ENCODE peak calls at places on chromosomes 4 and X, in ten cellular contexts. T is naive thymus-derived CD4-positive, alpha-beta T cell; I is upper lobe of right lung; X is lung; G is A549; Q is activated CD8-positive, alpha-beta memory T cell treated with anti-CD3 and anti-CD28 coated beads, Interleukin-2, amount 10 ng/mL, durations not matched to agents 7 days and 5 days; F is CD8-positive, alpha-beta T cell; O is T-cell; S is heart left ventricle; Y is activated CD8-positive, alpha-beta T cell treated with anti-CD3 and anti-CD28 coated beads, Interleukin-2, amount 10 ng/mL, durations not matched to agents 7 days and 5 days. K is an unnamed sample.

GRCh38 chr4:69321153-69321729 is 41.0 kb downstream of the UGT2B28 start:
- ATAC-seq in T (peak), I (peak), X (no peak), G (no peak), Q (no peak), F (no peak), O (no peak), S (peak), Y (no peak), K (peak)

GRCh38 chrX:104270916-104271512 is 16.3 kb upstream of the ESX1 start:
- ATAC-seq in T (no peak), I (peak), X (no peak), G (peak), Q (no peak), F (no peak), O (peak), S (peak), Y (no peak), K (no peak)

GRCh38 chr4:187883836-187884235 is 111.7 kb upstream of the ZFP42 start:
- ATAC-seq in T (no peak), I (no peak), X (no peak), G (no peak), Q (no peak), F (no peak), O (no peak), S (no peak), Y (no peak), K (no peak)

GRCh38 chrX:104211187-104211586 is 43.5 kb downstream of the ESX1 start:
- ATAC-seq in T (no peak), I (no peak), X (no peak), G (no peak), Q (no peak), F (no peak), O (no peak), S (no peak), Y (no peak), K (no peak)

GRCh38 chr4:13891544-13891939 is 264.0 kb upstream of the BOD1L1 start:
- ATAC-seq in T (no peak), I (no peak), X (no peak), G (peak), Q (no peak), F (no peak), O (no peak), S (no peak), Y (no peak), K (no peak)

GRCh38 chrX:9650091-9650490 is 115.6 kb downstream of the GPR143 start:
- ATAC-seq in T (no peak), I (no peak), X (no peak), G (no peak), Q (no peak), F (no peak), O (no peak), S (peak), Y (no peak), K (no peak)

GRCh38 chr4:94577136-94577535 is 125.4 kb downstream of the PDLIM5 start:
- ATAC-seq in T (no peak), I (no peak), X (no peak), G (no peak), Q (no peak), F (no peak), O (no peak), S (peak), Y (no peak), K (no peak)

GRCh38 chr4:147829401-147830101 is 97.7 kb downstream of the ARHGAP10 start:
- ATAC-seq in T (no peak), I (peak), X (no peak), G (no peak), Q (no peak), F (no peak), O (no peak), S (peak), Y (no peak), K (no peak)

GRCh38 chr4:110085131-110085530 is 113.3 kb downstream of the ELOVL6 start:
- ATAC-seq in T (peak), I (peak), X (no peak), G (no peak), Q (no peak), F (no peak), O (peak), S (peak), Y (peak), K (no peak)

GRCh38 chrX:129719931-129720520 is 18.8 kb upstream of the XPNPEP2 start:
- ATAC-seq in T (no peak), I (no peak), X (no peak), G (no peak), Q (no peak), F (no peak), O (no peak), S (no peak), Y (no peak), K (no peak)

GRCh38 chr4:72858328-72858727 is 211.2 kb downstream of the COX18 start:
- ATAC-seq in T (no peak), I (peak), X (peak), G (peak), Q (no peak), F (no peak), O (no peak), S (no peak), Y (no peak), K (no peak)

GRCh38 chrX:22686138-22686541 is 313.6 kb upstream of the DDX53 start:
- ATAC-seq in T (no peak), I (no peak), X (no peak), G (no peak), Q (no peak), F (no peak), O (no peak), S (no peak), Y (no peak), K (no peak)

GRCh38 chrX:135556055-135556454 is 35.6 kb downstream of the INTS6L start:
- ATAC-seq in T (no peak), I (no peak), X (no peak), G (no peak), Q (no peak), F (no peak), O (no peak), S (no peak), Y (no peak), K (no peak)

GRCh38 chr4:4781936-4782754 is 77.3 kb upstream of the MSX1 start:
- ATAC-seq in T (no peak), I (no peak), X (no peak), G (no peak), Q (no peak), F (no peak), O (no peak), S (no peak), Y (no peak), K (no peak)

GRCh38 chrX:39675619-39676018 is 422.1 kb downstream of the BCOR start:
- ATAC-seq in T (no peak), I (no peak), X (no peak), G (no peak), Q (no peak), F (no peak), O (no peak), S (peak), Y (no peak), K (no peak)

GRCh38 chr4:183320211-183321068 is at the start of gene CLDN22:
- ATAC-seq in T (no peak), I (no peak), X (no peak), G (no peak), Q (no peak), F (no peak), O (no peak), S (no peak), Y (no peak), K (no peak)

GRCh38 chr4:78268607-78269006 is 211.5 kb downstream of the FRAS1 start:
- ATAC-seq in T (no peak), I (no peak), X (no peak), G (no peak), Q (no peak), F (no peak), O (no peak), S (no peak), Y (no peak), K (no peak)

GRCh38 chr4:3502941-3503936 is 29.0 kb downstream of the LRPAP1 start:
- ATAC-seq in T (no peak), I (no peak), X (no peak), G (no peak), Q (no peak), F (no peak), O (no peak), S (peak), Y (no peak), K (no peak)

GRCh38 chr4:9913846-9914245 is 107.5 kb downstream of the SLC2A9 start:
- ATAC-seq in T (no peak), I (no peak), X (no peak), G (no peak), Q (no peak), F (no peak), O (no peak), S (no peak), Y (no peak), K (no peak)

GRCh38 chrX:18228069-18228468 is 7.4 kb upstream of the BEND2 start:
- ATAC-seq in T (no peak), I (no peak), X (no peak), G (no peak), Q (no peak), F (no peak), O (no peak), S (no peak), Y (no peak), K (no peak)

GRCh38 chr4:26150948-26151347 is 169.9 kb upstream of the RBPJ start:
- ATAC-seq in T (no peak), I (no peak), X (peak), G (no peak), Q (no peak), F (no peak), O (no peak), S (peak), Y (no peak), K (no peak)

GRCh38 chr4:180665994-180666818 is 1577.0 kb upstream of the TENM3 start:
- ATAC-seq in T (peak), I (peak), X (peak), G (peak), Q (peak), F (no peak), O (no peak), S (no peak), Y (peak), K (no peak)

GRCh38 chr4:53147711-53148110 is 218.2 kb downstream of the SCFD2 start:
- ATAC-seq in T (no peak), I (no peak), X (no peak), G (no peak), Q (no peak), F (no peak), O (no peak), S (no peak), Y (no peak), K (no peak)

GRCh38 chrX:154401045-154401799 is 3.0 kb downstream of the RPL10 start:
- ATAC-seq in T (no peak), I (no peak), X (no peak), G (peak), Q (no peak), F (no peak), O (no peak), S (no peak), Y (no peak), K (no peak)

GRCh38 chr4:100041646-100042045 is 91.6 kb upstream of the H2AZ1 start:
- ATAC-seq in T (no peak), I (peak), X (peak), G (no peak), Q (no peak), F (no peak), O (no peak), S (no peak), Y (no peak), K (no peak)

GRCh38 chr4:151895671-151896070 is 134.9 kb upstream of the GATB start:
- ATAC-seq in T (no peak), I (no peak), X (no peak), G (no peak), Q (no peak), F (no peak), O (no peak), S (no peak), Y (no peak), K (no peak)